ENCODE peak calls at places on chromosomes 11 and 22, in six cellular contexts. J, O, P, K, Q and F are unnamed samples. For H3K36me3, the result is how much of the 10 kb centered on the place peaks cover.

GRCh38 chr22:45575173-45575572 is 72.5 kb downstream of the FBLN1 start:
- DNase-seq in K (no peak), O (no peak), P (no peak), J (no peak), Q (no peak), F (no peak)

GRCh38 chr11:62186195-62186594 is 3.8 kb upstream of the SCGB1D1 start:
- DNase-seq in Q (peak), J (no peak), O (no peak), K (no peak), P (no peak), F (no peak)

GRCh38 chr11:19429108-19429760 is 188.5 kb upstream of the E2F8 start:
- DNase-seq in Q (no peak), O (no peak), K (no peak), P (no peak), J (no peak), F (no peak)

GRCh38 chr22:41799486-41800347 is 762 bp upstream of the CCDC134 start:
- DNase-seq in P (peak), O (no peak), K (peak), J (peak), Q (peak), F (no peak)

GRCh38 chr22:43923191-43923590 is 414 bp upstream of the PNPLA3 start:
- DNase-seq in K (no peak), Q (no peak), J (no peak), P (no peak), O (no peak), F (no peak)

GRCh38 chr11:68583047-68583446 is 101.3 kb upstream of the GAL start:
- DNase-seq in K (no peak), Q (no peak), P (peak), J (no peak), O (no peak), F (no peak)

GRCh38 chr11:122671270-122671906 is 15.9 kb downstream of the UBASH3B start:
- DNase-seq in O (no peak), K (no peak), P (no peak), Q (peak), J (no peak), F (no peak)

GRCh38 chr11:914747-915493 is 4.3 kb upstream of the CHID1 start:
- DNase-seq in J (no peak), O (no peak), Q (peak), K (no peak), P (no peak), F (no peak)

GRCh38 chr11:95794086-95794485 is 3.8 kb downstream of the CEP57 start:
- DNase-seq in K (no peak), J (no peak), O (no peak), Q (no peak), P (no peak), F (no peak)

GRCh38 chr11:62592216-62592815 is 993 bp upstream of the TUT1 start:
- DNase-seq in O (no peak), P (no peak), K (no peak), J (no peak), Q (no peak), F (no peak)

GRCh38 chr11:71498091-71498490 is 29.0 kb upstream of the KRTAP5-7 start:
- DNase-seq in P (no peak), O (no peak), K (no peak), J (no peak), Q (no peak), F (no peak)
- H3K36me3 ChIP-seq in P (half or more), O (under half), K (half or more), J (under half), Q (half or more), F (under half)

DNA sequence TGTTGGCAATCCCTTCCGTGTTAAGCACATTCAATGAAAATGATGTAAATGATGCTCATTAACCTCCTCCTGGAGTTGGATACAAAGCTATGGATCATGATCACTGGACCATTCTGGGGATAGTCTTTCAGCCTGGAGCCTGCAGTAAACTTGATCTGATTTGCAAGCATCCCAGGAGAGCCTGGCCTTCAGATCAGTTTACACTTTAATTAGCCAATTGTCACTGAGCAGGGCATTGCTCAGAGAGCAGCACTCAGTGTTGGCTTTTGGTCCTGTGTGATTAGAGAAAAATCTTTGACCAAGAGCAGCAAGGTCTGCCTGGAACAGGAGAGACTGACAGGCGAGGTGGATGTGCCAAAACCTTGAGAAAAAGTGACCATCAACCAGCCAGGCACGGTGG is 45.6 kb downstream of the ARFGAP3 start:
- DNase-seq in J (no peak), K (no peak), O (no peak), Q (no peak), P (no peak), F (no peak)
- H3K36me3 ChIP-seq in J (under half), K (half or more), O (under half), Q (half or more), P (half or more), F (under half)

GRCh38 chr11:58561394-58562102 is 14.1 kb downstream of the LPXN start:
- DNase-seq in J (peak), P (no peak), Q (no peak), K (no peak), O (no peak), F (no peak)
- H3K36me3 ChIP-seq in J (under half), P (under half), Q (under half), K (under half), O (under half), F (under half)

DNA sequence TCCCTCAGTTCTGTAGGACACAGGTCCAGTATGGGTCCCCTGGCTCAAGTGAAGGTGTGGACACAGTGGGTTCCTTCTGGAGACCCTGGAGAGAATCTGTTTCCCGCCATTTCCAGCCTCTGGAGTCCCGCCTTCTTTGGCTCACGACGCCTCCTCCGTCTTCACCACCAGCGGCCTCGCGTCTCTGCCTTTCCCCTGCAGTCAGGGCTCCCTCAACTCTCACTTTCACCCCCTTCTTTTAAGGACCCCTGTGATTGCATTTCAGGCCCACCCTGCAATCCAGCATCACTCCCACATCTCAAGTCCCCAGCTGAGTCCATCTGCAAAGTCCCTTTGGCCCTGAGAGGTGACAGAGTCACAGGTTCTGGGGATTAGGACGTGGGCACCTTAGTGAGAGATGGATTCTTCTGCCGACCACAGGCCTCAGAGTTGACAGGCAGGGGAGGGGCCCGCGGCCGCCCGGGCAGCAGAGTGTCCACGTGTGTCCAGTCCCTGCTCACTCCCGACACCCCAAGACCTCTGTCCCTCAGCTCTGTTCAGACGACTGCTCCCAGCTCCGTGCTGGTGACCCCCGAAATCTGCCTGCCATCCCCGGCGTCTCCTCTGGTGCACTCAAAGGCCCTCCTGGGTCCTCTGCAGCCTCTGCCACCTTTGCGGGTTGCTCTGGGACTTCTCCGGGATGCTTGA is 36.9 kb upstream of the KRTAP5-7 start:
- DNase-seq in P (no peak), K (no peak), O (no peak), Q (no peak), J (no peak), F (no peak)
- H3K36me3 ChIP-seq in P (half or more), K (half or more), O (under half), Q (half or more), J (under half), F (under half)

GRCh38 chr22:29331658-29332300 is 16.3 kb upstream of the RASL10A start:
- DNase-seq in P (no peak), J (no peak), K (no peak), O (peak), Q (no peak), F (no peak)

GRCh38 chr22:29335656-29336055 is 20.2 kb upstream of the RASL10A start:
- DNase-seq in O (no peak), P (no peak), J (no peak), K (no peak), Q (no peak), F (no peak)

GRCh38 chr22:29334696-29335344 is 19.3 kb upstream of the RASL10A start:
- DNase-seq in P (no peak), O (no peak), K (no peak), Q (no peak), J (no peak), F (no peak)

GRCh38 chr22:29332886-29333496 is 17.5 kb upstream of the RASL10A start:
- DNase-seq in O (no peak), Q (no peak), J (no peak), K (no peak), P (no peak), F (no peak)

DNA sequence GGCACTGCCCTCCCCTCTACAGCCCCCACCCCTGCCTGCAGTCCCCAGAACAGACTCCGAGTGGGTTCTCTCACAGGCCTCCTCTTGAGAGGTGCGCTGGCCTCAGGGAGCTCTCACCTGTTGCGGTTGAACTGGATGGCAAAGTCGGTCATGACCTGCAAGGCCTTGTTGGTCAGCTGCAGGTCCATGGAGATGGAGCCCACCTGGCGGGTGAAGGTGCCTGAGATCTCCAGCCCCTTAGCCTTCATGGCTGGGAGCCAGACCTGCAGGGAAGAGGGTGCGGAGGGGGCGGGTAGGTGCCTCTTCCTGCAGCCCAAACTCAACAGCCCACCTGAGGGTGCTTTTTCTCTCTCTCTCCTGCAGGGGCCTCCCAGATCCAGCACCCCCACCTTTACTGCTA is 18.7 kb upstream of the RASL10A start:
- DNase-seq in O (no peak), P (no peak), Q (no peak), K (no peak), J (no peak), F (no peak)
- H3K36me3 ChIP-seq in O (under half), P (half or more), Q (half or more), K (half or more), J (under half), F (under half)

GRCh38 chr11:12179019-12179418 is 68.6 kb downstream of the MICAL2 start:
- DNase-seq in Q (no peak), O (no peak), J (no peak), P (no peak), K (no peak), F (no peak)
- H3K36me3 ChIP-seq in Q (under half), O (under half), J (under half), P (under half), K (under half), F (under half)

DNA sequence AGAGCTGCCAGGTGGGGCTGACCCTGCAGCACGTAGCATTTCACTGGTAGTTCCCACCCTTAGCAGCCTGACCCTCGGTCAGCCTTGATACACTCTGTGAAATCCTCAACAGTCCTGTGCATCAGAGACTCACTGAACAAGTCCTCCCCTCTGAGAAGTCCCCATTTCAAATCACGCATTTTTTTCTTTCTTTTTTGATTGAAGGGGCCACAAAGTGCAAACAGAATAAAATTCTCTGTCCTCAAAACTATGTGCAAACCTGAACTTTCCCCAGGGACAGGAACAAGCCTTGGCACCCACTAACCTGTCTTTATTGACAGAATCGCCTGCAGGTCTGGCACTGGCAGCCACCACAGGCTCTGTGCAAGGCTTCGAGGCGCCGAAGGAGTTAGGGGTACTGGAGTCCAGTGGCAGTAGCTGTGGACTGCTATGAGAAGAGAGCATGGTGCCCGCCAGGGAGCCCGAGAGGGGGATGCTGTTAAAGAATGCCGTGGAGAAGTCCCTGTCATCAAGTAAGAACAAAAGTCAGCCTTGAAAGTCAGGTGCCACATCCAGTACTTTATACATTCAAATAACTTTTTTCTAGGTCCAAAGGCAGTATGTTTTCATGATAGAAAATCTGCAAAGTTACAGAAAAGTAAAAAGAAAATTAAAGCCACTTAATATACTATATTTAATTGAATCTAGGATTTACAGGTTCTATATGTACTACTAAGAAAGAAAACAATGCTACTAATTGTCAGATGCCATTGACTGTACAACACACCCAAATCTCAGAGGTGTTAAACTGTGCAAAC is 53.8 kb downstream of the HIRA start:
- DNase-seq in Q (no peak), O (no peak), P (no peak), J (no peak), K (no peak), F (no peak)
- H3K36me3 ChIP-seq in Q (half or more), O (under half), P (half or more), J (under half), K (half or more), F (half or more)

DNA sequence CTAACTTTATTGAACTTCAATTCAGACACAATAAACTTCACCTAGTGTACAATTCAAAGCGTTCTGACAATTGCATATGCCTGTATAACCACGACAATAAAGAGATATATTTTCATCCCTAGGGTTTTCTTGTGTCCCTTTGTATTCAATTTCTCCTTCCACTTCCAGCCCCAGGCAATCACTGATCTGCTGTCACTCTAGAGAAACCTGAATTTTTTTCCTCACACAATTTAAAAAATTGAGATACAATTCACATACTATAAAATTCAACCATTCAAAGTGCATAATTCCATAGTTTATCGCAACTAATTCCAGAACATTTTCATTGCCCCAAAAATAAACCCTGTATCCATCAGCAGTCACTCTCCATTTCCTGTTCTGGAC is 116.6 kb downstream of the MRTFA start:
- DNase-seq in K (no peak), Q (no peak), O (no peak), P (no peak), J (no peak), F (no peak)
- H3K36me3 ChIP-seq in K (under half), Q (under half), O (under half), P (under half), J (under half), F (under half)

GRCh38 chr11:72704783-72705287 is 30.6 kb upstream of the PDE2A start:
- DNase-seq in P (no peak), Q (no peak), O (no peak), K (no peak), J (no peak), F (no peak)

GRCh38 chr11:72705442-72706365 is 31.5 kb upstream of the PDE2A start:
- DNase-seq in J (peak), P (no peak), O (no peak), Q (no peak), K (no peak), F (peak)

GRCh38 chr11:72706579-72706978 is 32.4 kb upstream of the PDE2A start:
- DNase-seq in Q (no peak), J (no peak), O (no peak), P (no peak), K (no peak), F (peak)

GRCh38 chr11:72709478-72710238 is 35.4 kb upstream of the PDE2A start:
- DNase-seq in J (no peak), K (no peak), P (no peak), Q (no peak), O (no peak), F (no peak)

GRCh38 chr11:72707032-72707431 is 32.8 kb upstream of the PDE2A start:
- DNase-seq in O (no peak), K (no peak), J (no peak), Q (no peak), P (no peak), F (no peak)
- H3K36me3 ChIP-seq in O (half or more), K (under half), J (under half), Q (half or more), P (half or more), F (under half)

DNA sequence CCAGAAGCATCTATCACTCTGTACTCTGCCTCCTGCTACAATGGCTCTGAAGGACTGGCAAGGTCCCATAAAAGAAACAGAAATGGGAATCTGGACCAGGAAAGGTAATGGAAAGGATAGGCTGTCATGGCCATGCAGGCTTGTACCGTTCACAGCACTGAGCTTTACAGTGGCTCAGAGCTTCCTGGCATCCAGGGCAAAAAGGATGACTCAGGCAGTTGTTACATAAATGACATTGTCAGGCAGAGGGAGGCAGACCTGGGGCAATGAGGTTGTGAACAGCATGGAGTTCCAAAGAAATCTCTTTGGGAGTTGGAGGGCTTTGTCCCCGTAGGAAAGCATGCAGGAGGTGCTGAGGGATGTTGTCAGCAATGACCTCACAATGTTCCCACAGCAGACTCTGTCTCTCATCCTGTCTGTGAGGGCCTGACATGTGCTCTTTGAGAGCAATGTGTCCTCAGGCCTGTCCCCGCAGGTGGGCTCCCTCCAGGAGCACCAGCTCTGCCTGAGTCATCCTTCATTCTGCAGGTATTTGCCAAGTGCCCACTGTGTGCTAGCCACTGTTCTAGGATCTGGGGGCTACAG is 25.9 kb upstream of the PDE2A start:
- DNase-seq in Q (no peak), J (no peak), P (peak), O (no peak), K (no peak), F (no peak)
- H3K36me3 ChIP-seq in Q (half or more), J (under half), P (half or more), O (half or more), K (under half), F (under half)